ENCODE peak calls at places on chromosomes 3 and 15, in seven cellular contexts. B is naive thymus-derived CD4-positive, alpha-beta T cell; U is CD4-positive, alpha-beta T cell; C is endothelial cell of umbilical vein; R is IMR-90; F is right cardiac atrium; I is tibial artery. W is an unnamed sample. For H3K9me3 and H3K27me3, the result is how much of the 10 kb centered on the place peaks cover.

GRCh38 chr3:71142440-71143161 is 440.9 kb downstream of the FOXP1 start:
- DNase-seq in B (no peak), I (no peak), C (peak), F (no peak), R (peak), U (no peak), W (peak)

GRCh38 chr15:48702569-48703239 is 57.2 kb upstream of the FBN1 start:
- DNase-seq in F (no peak), R (no peak), B (no peak), C (no peak), U (no peak), I (no peak), W (no peak)

GRCh38 chr15:25846377-25846776 is 16.8 kb downstream of the ATP10A start:
- DNase-seq in B (peak), U (peak), F (no peak), I (no peak), C (no peak), R (no peak), W (peak)

GRCh38 chr15:40251455-40252140 is 12.7 kb downstream of the PAK6 start:
- DNase-seq in I (no peak), B (no peak), U (no peak), F (no peak), C (no peak), R (no peak), W (no peak)

GRCh38 chr3:14925729-14926591 is 21.4 kb upstream of the NR2C2 start:
- DNase-seq in C (peak), R (peak), U (no peak), F (no peak), I (no peak), B (no peak), W (peak)

GRCh38 chr3:126558336-126559071 is at the start of gene C3orf22:
- DNase-seq in I (peak), R (no peak), U (no peak), F (no peak), B (no peak), C (no peak), W (no peak)

GRCh38 chr3:112688819-112689218 is 47.9 kb upstream of the CCDC80 start:
- DNase-seq in B (no peak), U (no peak), C (no peak), I (no peak), R (no peak), F (no peak), W (no peak)

GRCh38 chr3:98039322-98040024 is 4.4 kb upstream of the GABRR3 start:
- DNase-seq in I (no peak), U (peak), B (peak), F (peak), C (peak), R (peak), W (peak)

GRCh38 chr15:22239806-22240180 is 159.5 kb downstream of the OR4M2 start:
- DNase-seq in I (no peak), B (no peak), F (no peak), R (no peak), C (no peak), U (no peak), W (no peak)
- H3K9me3 ChIP-seq in I (under half), B (under half), F (under half), R (under half), C (under half), U (under half), W (under half)

GRCh38 chr15:89492934-89493631 is 3.3 kb downstream of the RHCG start:
- DNase-seq in U (no peak), I (peak), B (no peak), C (no peak), R (no peak), F (no peak), W (no peak)
- H3K27me3 ChIP-seq in U (under half), I (half or more), B (under half), C (under half), R (half or more), F (under half), W (under half)

GRCh38 chr3:72679540-72680198 is 168.6 kb downstream of the SHQ1 start:
- DNase-seq in B (no peak), C (no peak), R (no peak), I (no peak), F (no peak), U (no peak), W (no peak)
- H3K27ac ChIP-seq in B (no peak), C (no peak), R (no peak), I (no peak), F (no peak), U (no peak), W (no peak)

GRCh38 chr3:435969-436492 is 239.5 kb downstream of the CHL1 start:
- DNase-seq in C (no peak), I (no peak), R (no peak), B (no peak), U (no peak), F (no peak), W (no peak)

GRCh38 chr3:435161-435560 is 238.6 kb downstream of the CHL1 start:
- DNase-seq in I (no peak), U (no peak), B (no peak), F (no peak), C (no peak), R (no peak), W (no peak)

GRCh38 chr3:445960-446359 is 249.4 kb downstream of the CHL1 start:
- DNase-seq in I (no peak), R (no peak), B (no peak), C (no peak), F (no peak), U (no peak), W (no peak)

DNA sequence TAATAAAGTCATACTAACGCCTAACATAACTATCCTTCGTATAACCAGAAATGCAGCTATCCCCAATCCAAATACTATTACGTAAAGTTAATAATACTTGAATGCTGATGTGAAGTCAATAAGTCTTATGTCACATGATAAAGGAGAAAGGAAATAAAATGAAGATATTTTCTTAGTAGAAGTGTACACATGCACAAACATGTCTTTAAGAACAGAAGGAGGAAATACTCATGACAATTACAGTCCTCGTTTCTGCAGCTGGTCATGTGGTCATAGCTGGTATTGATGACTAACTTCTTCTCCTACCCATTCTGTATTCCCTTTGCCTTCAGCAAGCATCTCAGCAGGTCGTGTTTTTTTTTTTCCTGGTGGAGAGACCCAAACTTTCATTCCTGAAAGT is 244.3 kb downstream of the CHL1 start:
- DNase-seq in U (no peak), R (no peak), C (no peak), F (no peak), I (no peak), B (no peak), W (no peak)
- H3K9me3 ChIP-seq in U (under half), R (under half), C (under half), F (under half), I (under half), B (under half), W (under half)

GRCh38 chr15:101490408-101490891 is 943 bp upstream of the PCSK6 start:
- DNase-seq in R (no peak), B (no peak), F (no peak), C (no peak), I (no peak), U (no peak), W (no peak)

GRCh38 chr15:101490922-101491738 is 1.6 kb upstream of the PCSK6 start:
- DNase-seq in U (no peak), B (no peak), C (no peak), R (no peak), F (no peak), I (no peak), W (no peak)

GRCh38 chr15:101489236-101489632 is 273 bp downstream of the PCSK6 start:
- DNase-seq in B (no peak), F (peak), R (no peak), U (no peak), C (no peak), I (no peak), W (peak)

GRCh38 chr15:101488300-101489164 is 975 bp downstream of the PCSK6 start:
- DNase-seq in R (no peak), I (no peak), C (no peak), F (no peak), U (no peak), B (no peak), W (no peak)

DNA sequence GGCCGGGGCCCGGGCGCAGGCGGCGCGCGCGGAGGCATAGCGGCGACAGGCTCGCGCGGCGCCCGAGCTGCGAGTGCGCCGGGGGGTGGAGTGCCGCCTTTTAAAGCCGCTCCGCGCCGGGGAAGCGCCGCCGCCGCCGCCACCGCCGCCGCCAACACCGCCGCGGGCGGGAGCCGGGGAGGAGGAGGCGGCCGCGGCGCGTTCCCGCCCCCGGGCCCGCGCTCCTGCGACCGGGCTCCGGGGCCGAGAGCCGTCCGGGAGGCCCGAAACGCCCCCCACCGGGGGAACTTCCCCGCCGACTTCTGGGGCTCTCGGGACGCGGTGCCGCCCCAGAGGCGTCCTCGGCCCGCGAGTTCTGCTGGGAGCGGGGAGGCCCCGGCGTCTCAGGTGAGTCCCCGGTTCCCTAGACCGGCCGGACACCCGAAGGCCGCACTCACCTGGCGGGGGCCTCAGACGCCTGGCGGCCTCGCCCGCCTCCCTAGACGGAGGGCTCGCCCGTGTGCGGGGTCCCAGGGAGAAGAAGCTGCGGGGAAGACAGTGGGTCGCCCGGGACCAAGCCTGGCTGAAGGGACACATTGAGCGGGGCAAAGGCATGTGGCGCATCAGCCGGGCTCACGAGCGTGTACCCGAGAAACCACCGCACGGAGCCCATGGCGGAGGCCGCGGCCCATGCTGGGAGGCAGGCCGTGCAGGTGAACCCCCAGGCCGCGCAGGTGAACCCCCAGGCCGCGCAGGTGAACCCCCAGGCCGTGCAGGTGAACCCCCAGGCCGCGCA is at the start of gene PCSK6:
- DNase-seq in F (peak), R (no peak), U (no peak), C (no peak), I (no peak), B (no peak), W (peak)
- H3K27me3 ChIP-seq in F (under half), R (half or more), U (under half), C (under half), I (under half), B (under half), W (under half)

DNA sequence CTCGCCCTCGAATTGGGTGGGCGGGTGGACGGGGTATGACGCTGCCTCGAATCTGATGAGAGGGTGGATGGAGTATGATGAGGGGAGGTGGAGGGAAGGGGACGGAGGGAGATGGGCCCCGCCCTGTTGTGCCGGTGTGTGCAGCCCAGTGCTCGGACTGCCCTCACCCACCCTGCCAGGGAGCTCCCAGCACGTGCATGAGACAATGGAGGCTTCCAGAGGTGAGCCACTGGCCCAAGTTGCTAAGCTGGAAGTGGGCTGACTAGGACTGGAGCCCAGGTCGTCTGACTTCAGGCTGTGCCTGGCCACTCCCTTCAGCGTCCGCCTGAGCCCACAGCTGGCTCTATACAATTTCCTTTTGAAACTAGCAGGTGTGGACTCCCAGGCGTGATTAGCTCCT is 47.0 kb upstream of the CTSH start:
- DNase-seq in R (no peak), F (no peak), C (no peak), U (no peak), I (no peak), B (no peak), W (no peak)
- H3K27ac ChIP-seq in R (no peak), F (no peak), C (no peak), U (no peak), I (no peak), B (no peak), W (no peak)

W was measured in small intestine.